ENCODE peak calls at places on chromosomes 7 and 10, in six cellular contexts. One of them, this sample, is unnamed.

GRCh38 chr10:124740374-124741280 is 3.6 kb downstream of the FAM53B start:
- DNase-seq in suprapubic skin: peak
- DNase-seq in IMR-90: peak
- DNase-seq in HCT116: no peak
- DNase-seq in AG10803: peak
- DNase-seq in PC-3: peak
- DNase-seq in this sample: no peak

GRCh38 chr7:69878015-69878414 is 279.7 kb downstream of the AUTS2 start:
- DNase-seq in HCT116: no peak
- DNase-seq in suprapubic skin: no peak
- DNase-seq in PC-3: no peak
- DNase-seq in IMR-90: no peak
- DNase-seq in AG10803: no peak
- DNase-seq in this sample: no peak

GRCh38 chr7:21067216-21067615 is 280.5 kb upstream of the SP8 start:
- DNase-seq in HCT116: no peak
- DNase-seq in AG10803: no peak
- DNase-seq in PC-3: no peak
- DNase-seq in suprapubic skin: no peak
- DNase-seq in IMR-90: no peak
- DNase-seq in this sample: no peak

GRCh38 chr10:69486922-69487730 is 35.9 kb downstream of the TSPAN15 start:
- DNase-seq in suprapubic skin: no peak
- DNase-seq in AG10803: no peak
- DNase-seq in PC-3: no peak
- DNase-seq in IMR-90: no peak
- DNase-seq in HCT116: no peak
- DNase-seq in this sample: peak

GRCh38 chr7:37342665-37343471 is 105.8 kb downstream of the ELMO1 start:
- DNase-seq in AG10803: no peak
- DNase-seq in IMR-90: no peak
- DNase-seq in PC-3: no peak
- DNase-seq in HCT116: no peak
- DNase-seq in suprapubic skin: no peak
- DNase-seq in this sample: no peak

GRCh38 chr10:97407211-97407951 is 6.2 kb upstream of the RRP12 start:
- DNase-seq in AG10803: peak
- DNase-seq in HCT116: peak
- DNase-seq in suprapubic skin: no peak
- DNase-seq in IMR-90: peak
- DNase-seq in PC-3: peak
- DNase-seq in this sample: no peak

GRCh38 chr7:37031571-37032257 is 307.4 kb upstream of the AOAH start:
- DNase-seq in suprapubic skin: peak
- DNase-seq in AG10803: peak
- DNase-seq in PC-3: peak
- DNase-seq in HCT116: peak
- DNase-seq in IMR-90: peak
- DNase-seq in this sample: no peak

GRCh38 chr10:125985557-125986246 is 89.3 kb downstream of the FANK1 start:
- DNase-seq in AG10803: peak
- DNase-seq in IMR-90: no peak
- DNase-seq in PC-3: no peak
- DNase-seq in HCT116: no peak
- DNase-seq in suprapubic skin: no peak
- DNase-seq in this sample: no peak

GRCh38 chr7:24718977-24719491 is 38.2 kb downstream of the GSDME start:
- DNase-seq in suprapubic skin: no peak
- DNase-seq in HCT116: no peak
- DNase-seq in IMR-90: no peak
- DNase-seq in AG10803: no peak
- DNase-seq in PC-3: no peak
- DNase-seq in this sample: no peak

GRCh38 chr10:118823256-118823907 is 68.6 kb upstream of the CACUL1 start:
- DNase-seq in IMR-90: no peak
- DNase-seq in HCT116: no peak
- DNase-seq in PC-3: no peak
- DNase-seq in AG10803: no peak
- DNase-seq in suprapubic skin: no peak
- DNase-seq in this sample: no peak

GRCh38 chr7:46996972-46997371 is 584.9 kb downstream of the TNS3 start:
- DNase-seq in AG10803: no peak
- DNase-seq in PC-3: no peak
- DNase-seq in suprapubic skin: no peak
- DNase-seq in IMR-90: no peak
- DNase-seq in HCT116: no peak
- DNase-seq in this sample: no peak

GRCh38 chr10:128221787-128222186 is 95.6 kb upstream of the MKI67 start:
- DNase-seq in HCT116: no peak
- DNase-seq in IMR-90: no peak
- DNase-seq in AG10803: no peak
- DNase-seq in PC-3: no peak
- DNase-seq in suprapubic skin: no peak
- DNase-seq in this sample: no peak

GRCh38 chr7:80642871-80643270 is 4.4 kb downstream of the CD36 start:
- DNase-seq in PC-3: no peak
- DNase-seq in AG10803: no peak
- DNase-seq in IMR-90: no peak
- DNase-seq in suprapubic skin: no peak
- DNase-seq in HCT116: no peak
- DNase-seq in this sample: no peak

GRCh38 chr7:114979388-114979787 is 57.5 kb downstream of the MDFIC start:
- DNase-seq in PC-3: peak
- DNase-seq in suprapubic skin: no peak
- DNase-seq in IMR-90: peak
- DNase-seq in AG10803: peak
- DNase-seq in HCT116: peak
- DNase-seq in this sample: no peak

GRCh38 chr10:49176310-49177268 is 11.6 kb downstream of the TMEM273 start:
- DNase-seq in HCT116: no peak
- DNase-seq in AG10803: no peak
- DNase-seq in PC-3: no peak
- DNase-seq in suprapubic skin: no peak
- DNase-seq in IMR-90: no peak
- DNase-seq in this sample: no peak

GRCh38 chr7:45001138-45001694 is 1.2 kb downstream of the CCM2 start:
- DNase-seq in HCT116: no peak
- DNase-seq in IMR-90: no peak
- DNase-seq in AG10803: no peak
- DNase-seq in suprapubic skin: no peak
- DNase-seq in PC-3: peak
- DNase-seq in this sample: no peak

GRCh38 chr7:5997210-5997808 is 11.5 kb downstream of the PMS2 start:
- DNase-seq in HCT116: no peak
- DNase-seq in AG10803: peak
- DNase-seq in PC-3: peak
- DNase-seq in suprapubic skin: no peak
- DNase-seq in IMR-90: peak
- DNase-seq in this sample: no peak

GRCh38 chr10:92082583-92083280 is 159.2 kb downstream of the BTAF1 start:
- DNase-seq in AG10803: peak
- DNase-seq in suprapubic skin: no peak
- DNase-seq in PC-3: no peak
- DNase-seq in HCT116: no peak
- DNase-seq in IMR-90: peak
- DNase-seq in this sample: no peak

GRCh38 chr10:4344544-4344994 is 481.4 kb upstream of the AKR1E2 start:
- DNase-seq in HCT116: peak
- DNase-seq in PC-3: peak
- DNase-seq in AG10803: peak
- DNase-seq in IMR-90: peak
- DNase-seq in suprapubic skin: peak
- DNase-seq in this sample: no peak
- TF ChIP-seq CTCF in HCT116: no peak
- TF ChIP-seq CTCF in PC-3: no peak
- TF ChIP-seq CTCF in AG10803: peak
- TF ChIP-seq CTCF in IMR-90: peak
- TF ChIP-seq CTCF in suprapubic skin: no peak
- TF ChIP-seq CTCF in this sample: peak

DNA sequence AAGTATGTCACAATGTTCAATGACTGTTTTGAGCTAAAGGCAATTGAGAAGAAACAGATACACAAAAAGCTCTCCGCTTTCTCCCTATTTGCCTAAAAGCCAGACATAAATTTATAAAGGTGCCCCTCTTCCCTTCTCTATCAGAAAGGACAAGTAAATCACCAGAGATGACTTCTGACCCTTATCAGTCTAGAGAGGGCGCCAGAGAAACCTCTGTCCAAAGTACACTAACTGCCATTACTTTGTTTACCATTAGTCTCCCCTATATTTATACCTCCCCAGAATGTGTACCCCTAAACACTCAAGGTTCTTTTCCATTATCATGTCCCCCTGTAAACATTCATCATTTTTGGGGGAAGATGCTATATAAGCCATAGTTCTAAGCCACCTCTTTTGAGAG is 49.3 kb downstream of the TPK1 start:
- DNase-seq in IMR-90: no peak
- DNase-seq in AG10803: no peak
- DNase-seq in HCT116: peak
- DNase-seq in suprapubic skin: no peak
- DNase-seq in PC-3: no peak
- DNase-seq in this sample: no peak
- TF ChIP-seq CTCF in IMR-90: no peak
- TF ChIP-seq CTCF in AG10803: no peak
- TF ChIP-seq CTCF in HCT116: no peak
- TF ChIP-seq CTCF in suprapubic skin: no peak
- TF ChIP-seq CTCF in PC-3: peak
- TF ChIP-seq CTCF in this sample: no peak

GRCh38 chr7:96284240-96284639 is 37.7 kb downstream of the SLC25A13 start:
- DNase-seq in AG10803: no peak
- DNase-seq in suprapubic skin: no peak
- DNase-seq in PC-3: no peak
- DNase-seq in HCT116: no peak
- DNase-seq in IMR-90: no peak
- DNase-seq in this sample: no peak
- TF ChIP-seq CTCF in AG10803: no peak
- TF ChIP-seq CTCF in suprapubic skin: no peak
- TF ChIP-seq CTCF in PC-3: no peak
- TF ChIP-seq CTCF in HCT116: no peak
- TF ChIP-seq CTCF in IMR-90: no peak
- TF ChIP-seq CTCF in this sample: no peak

GRCh38 chr10:3068968-3069737 is 1.8 kb downstream of the PFKP start:
- DNase-seq in suprapubic skin: no peak
- DNase-seq in PC-3: no peak
- DNase-seq in HCT116: no peak
- DNase-seq in IMR-90: peak
- DNase-seq in AG10803: peak
- DNase-seq in this sample: no peak
- TF ChIP-seq CTCF in suprapubic skin: no peak
- TF ChIP-seq CTCF in PC-3: no peak
- TF ChIP-seq CTCF in HCT116: no peak
- TF ChIP-seq CTCF in IMR-90: peak
- TF ChIP-seq CTCF in AG10803: no peak
- TF ChIP-seq CTCF in this sample: no peak

DNA sequence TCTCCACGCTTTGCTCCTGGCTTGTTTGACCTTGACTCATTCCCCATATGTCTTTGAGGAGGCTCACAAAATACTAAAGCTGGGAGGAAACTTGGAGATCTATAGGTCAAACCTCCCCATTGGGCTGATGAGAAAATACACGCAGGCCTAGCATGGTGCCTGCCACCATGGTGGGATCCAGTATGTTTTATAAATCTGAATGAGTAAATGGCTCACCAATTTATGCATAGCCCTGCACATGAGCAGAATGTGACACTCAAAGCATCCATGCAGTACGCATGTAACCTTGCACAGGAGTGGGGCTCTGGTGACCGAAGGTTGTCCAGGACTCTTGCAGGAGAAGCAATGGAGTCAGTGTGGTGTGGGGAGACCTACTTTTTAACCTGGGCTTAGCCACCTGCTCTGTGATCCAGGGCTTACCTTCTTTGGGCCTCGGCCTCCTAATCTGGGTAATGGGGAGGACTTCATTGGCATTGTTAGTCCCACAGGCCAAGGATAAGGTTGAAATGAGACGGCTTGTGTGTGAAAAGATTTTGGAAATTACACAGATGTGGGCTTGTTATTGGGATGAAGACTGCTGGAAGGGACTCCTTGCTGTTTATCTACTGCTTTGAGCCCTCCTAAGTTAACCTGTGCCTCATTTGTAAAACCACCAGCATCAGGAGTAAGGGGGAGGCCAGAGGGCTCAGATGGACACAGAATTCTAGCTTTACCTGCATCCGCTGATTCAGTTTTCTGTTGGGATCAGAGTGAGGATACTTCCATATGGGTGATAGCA is 58.4 kb downstream of the ADCYAP1R1 start:
- DNase-seq in HCT116: no peak
- DNase-seq in suprapubic skin: no peak
- DNase-seq in AG10803: no peak
- DNase-seq in IMR-90: no peak
- DNase-seq in PC-3: no peak
- DNase-seq in this sample: no peak
- TF ChIP-seq CTCF in HCT116: no peak
- TF ChIP-seq CTCF in suprapubic skin: no peak
- TF ChIP-seq CTCF in AG10803: no peak
- TF ChIP-seq CTCF in IMR-90: no peak
- TF ChIP-seq CTCF in PC-3: no peak
- TF ChIP-seq CTCF in this sample: no peak

GRCh38 chr10:75853085-75853484 is 421.7 kb downstream of the LRMDA start:
- DNase-seq in PC-3: peak
- DNase-seq in IMR-90: no peak
- DNase-seq in suprapubic skin: no peak
- DNase-seq in AG10803: peak
- DNase-seq in HCT116: no peak
- DNase-seq in this sample: no peak
- TF ChIP-seq CTCF in PC-3: peak
- TF ChIP-seq CTCF in IMR-90: no peak
- TF ChIP-seq CTCF in suprapubic skin: no peak
- TF ChIP-seq CTCF in AG10803: peak
- TF ChIP-seq CTCF in HCT116: no peak
- TF ChIP-seq CTCF in this sample: peak

DNA sequence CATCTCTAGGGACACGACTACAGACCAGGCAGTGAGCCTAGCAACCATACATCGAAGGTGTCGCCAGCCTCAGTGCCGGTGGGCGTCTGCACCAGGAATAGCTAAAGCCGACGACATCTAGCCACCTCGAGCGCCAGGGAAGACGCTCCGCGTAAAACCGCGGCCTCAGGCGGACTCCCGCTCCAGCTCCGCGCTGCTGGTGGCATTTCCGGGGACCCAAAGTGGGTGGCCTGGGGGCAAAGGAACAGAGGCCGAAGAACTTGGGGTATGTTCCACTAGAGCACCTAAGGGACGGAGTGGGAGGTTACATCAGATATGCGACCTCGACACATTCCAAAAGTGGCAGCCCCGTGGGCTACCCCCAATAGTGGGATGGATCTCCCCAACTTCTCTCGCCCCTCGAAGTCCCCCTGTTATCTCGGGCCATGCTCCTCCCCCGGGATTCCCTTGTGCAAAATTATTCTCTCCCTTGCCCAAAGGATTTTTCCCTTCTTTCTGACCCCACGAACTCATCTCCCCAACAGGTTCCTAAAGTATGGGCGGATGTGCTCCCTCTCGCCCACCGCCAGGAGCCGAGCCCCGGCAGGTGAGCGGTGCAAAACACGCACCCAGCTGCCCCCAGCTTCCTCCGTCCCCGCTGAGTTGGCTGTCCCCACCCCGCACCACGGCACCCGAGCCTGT is 1.2 kb downstream of the KCNMA1 start:
- DNase-seq in IMR-90: no peak
- DNase-seq in suprapubic skin: no peak
- DNase-seq in HCT116: no peak
- DNase-seq in AG10803: no peak
- DNase-seq in PC-3: no peak
- DNase-seq in this sample: no peak
- TF ChIP-seq CTCF in IMR-90: no peak
- TF ChIP-seq CTCF in suprapubic skin: no peak
- TF ChIP-seq CTCF in HCT116: no peak
- TF ChIP-seq CTCF in AG10803: peak
- TF ChIP-seq CTCF in PC-3: no peak
- TF ChIP-seq CTCF in this sample: peak